ENCODE peak calls at places on chromosomes 7 and 10, in six cellular contexts. L is HepG2, E is A549, O is K562, Y is GM12878, I is upper lobe of left lung. C is an unnamed sample.

GRCh38 chr7:27095050-27095896 is 527 bp downstream of the HOXA1 start:
- ATAC-seq in L (no peak), E (no peak), O (no peak), Y (peak), I (no peak), C (no peak)

GRCh38 chr10:24238527-24239247 is 29.7 kb downstream of the KIAA1217 start:
- ATAC-seq in L (no peak), E (no peak), O (no peak), Y (no peak), I (peak), C (no peak)

GRCh38 chr7:105935250-105935649 is 27.8 kb upstream of the CDHR3 start:
- ATAC-seq in L (no peak), E (no peak), O (no peak), Y (no peak), I (peak), C (no peak)

GRCh38 chr10:93180402-93181040 is 106.8 kb downstream of the CYP26A1 start:
- ATAC-seq in L (no peak), E (no peak), O (peak), Y (no peak), I (no peak), C (no peak)

GRCh38 chr10:30373596-30374327 is 24.7 kb upstream of the MTPAP start:
- ATAC-seq in L (no peak), E (no peak), O (peak), Y (no peak), I (peak), C (no peak)

GRCh38 chr10:109426987-109427386 is 496.3 kb downstream of the XPNPEP1 start:
- ATAC-seq in L (no peak), E (no peak), O (no peak), Y (no peak), I (no peak), C (no peak)

GRCh38 chr10:125629758-125630376 is 53.1 kb downstream of the TEX36 start:
- ATAC-seq in L (peak), E (peak), O (peak), Y (peak), I (no peak), C (no peak)

GRCh38 chr7:13860734-13861133 is 128.7 kb downstream of the ETV1 start:
- ATAC-seq in L (no peak), E (no peak), O (no peak), Y (no peak), I (no peak), C (no peak)

GRCh38 chr10:46291817-46292572 is 5.2 kb downstream of the ANTXRL start:
- ATAC-seq in L (no peak), E (no peak), O (no peak), Y (no peak), I (no peak), C (peak)
- TF ChIP-seq EP300 in L (no peak), E (no peak), O (no peak), Y (no peak), I (no peak), C (no peak)

GRCh38 chr10:12198156-12198555 is 2.2 kb downstream of the CDC123 start:
- ATAC-seq in L (no peak), E (no peak), O (no peak), Y (no peak), I (no peak), C (no peak)

GRCh38 chr10:12195281-12195602 is 449 bp downstream of the NUDT5 start:
- ATAC-seq in L (peak), E (peak), O (peak), Y (peak), I (no peak), C (no peak)

GRCh38 chr10:12196531-12197211 is 683 bp downstream of the CDC123 start:
- ATAC-seq in L (peak), E (no peak), O (peak), Y (no peak), I (no peak), C (no peak)

GRCh38 chr10:12194752-12195271 is 879 bp downstream of the NUDT5 start:
- ATAC-seq in L (peak), E (peak), O (peak), Y (peak), I (peak), C (peak)

GRCh38 chr10:12195603-12196506 is at the start of the genes CDC123 and NUDT5:
- ATAC-seq in L (peak), E (peak), O (peak), Y (peak), I (peak), C (peak)
- TF ChIP-seq POLR2A in L (peak), E (peak), O (peak), Y (peak), I (peak), C (peak)

GRCh38 chr7:28155019-28155660 is 25.5 kb downstream of the JAZF1 start:
- ATAC-seq in L (no peak), E (no peak), O (no peak), Y (peak), I (no peak), C (peak)
- H3K27ac ChIP-seq in L (no peak), E (no peak), O (no peak), Y (no peak), I (no peak), C (peak)

GRCh38 chr7:102152672-102153585 is 133.7 kb upstream of the SH2B2 start:
- ATAC-seq in L (peak), E (peak), O (no peak), Y (no peak), I (no peak), C (peak)
- TF ChIP-seq EP300 in L (peak), E (peak), O (no peak), Y (no peak), I (no peak), C (no peak)

DNA sequence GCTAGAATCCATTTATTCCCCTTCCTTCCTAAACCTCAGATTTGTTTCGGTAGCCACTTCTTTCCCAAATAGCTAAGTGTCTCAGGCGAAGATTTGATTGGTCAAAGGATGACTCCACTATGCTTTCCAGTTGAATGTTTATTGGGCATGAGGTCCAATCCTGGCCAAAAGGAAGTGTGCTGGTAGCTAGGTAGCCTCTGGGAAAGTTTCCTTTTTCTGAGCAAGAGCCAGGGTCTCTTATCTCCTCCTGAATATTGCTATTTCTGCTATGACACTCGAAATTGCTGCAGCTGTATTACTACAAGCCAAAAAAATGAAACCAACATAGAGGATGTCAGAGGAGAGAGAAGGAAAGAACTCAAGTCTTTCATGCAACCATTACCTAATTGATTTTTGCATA is 53.4 kb upstream of the MKX start:
- ATAC-seq in L (no peak), E (no peak), O (no peak), Y (no peak), I (no peak), C (no peak)
- TF ChIP-seq POLR2A in L (no peak), E (no peak), O (no peak), Y (no peak), I (no peak), C (no peak)

GRCh38 chr10:103756277-103756869 is 99.0 kb downstream of the SH3PXD2A start:
- ATAC-seq in L (no peak), E (no peak), O (no peak), Y (no peak), I (no peak), C (no peak)

GRCh38 chr10:103761075-103761920 is 94.1 kb downstream of the SH3PXD2A start:
- ATAC-seq in L (no peak), E (no peak), O (no peak), Y (no peak), I (no peak), C (no peak)

GRCh38 chr10:103759100-103759781 is 96.1 kb downstream of the SH3PXD2A start:
- ATAC-seq in L (peak), E (peak), O (no peak), Y (peak), I (peak), C (peak)

GRCh38 chr10:103758294-103758681 is 97.1 kb downstream of the SH3PXD2A start:
- ATAC-seq in L (peak), E (peak), O (no peak), Y (no peak), I (no peak), C (no peak)

GRCh38 chr10:103757531-103758293 is 97.7 kb downstream of the SH3PXD2A start:
- ATAC-seq in L (no peak), E (peak), O (peak), Y (no peak), I (peak), C (peak)
- H3K27ac ChIP-seq in L (no peak), E (peak), O (no peak), Y (no peak), I (peak), C (peak)

DNA sequence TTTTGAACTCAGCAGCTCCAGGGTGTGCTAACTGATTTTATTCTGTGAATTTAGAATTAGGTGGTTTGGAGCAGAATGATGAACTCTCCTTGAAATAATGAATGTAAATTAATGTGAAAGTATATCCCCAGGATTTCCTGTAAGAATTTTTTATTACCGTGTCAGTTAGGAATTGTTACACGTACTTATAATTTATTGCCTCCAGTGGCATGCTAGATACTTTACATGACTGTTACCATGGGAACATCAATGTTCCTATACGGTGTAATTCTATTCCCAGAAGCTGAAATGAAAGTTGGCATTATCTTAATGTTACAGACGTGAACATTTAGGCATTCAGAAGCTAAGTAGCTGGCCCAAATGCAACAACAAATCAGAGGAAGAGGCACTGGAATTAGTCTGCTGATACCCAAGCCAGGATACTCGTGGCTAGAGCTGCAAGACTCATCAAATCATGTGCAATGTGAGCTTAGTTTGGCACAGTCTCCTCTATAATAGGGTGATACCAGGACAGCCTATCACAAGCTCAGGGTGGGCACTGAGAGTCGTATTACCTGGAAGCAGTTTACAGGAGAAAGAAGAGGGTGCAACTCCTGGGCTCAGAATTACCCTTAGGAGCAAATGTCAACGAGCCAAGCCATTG is 30.0 kb upstream of the PRKAR2B start:
- ATAC-seq in L (no peak), E (no peak), O (no peak), Y (no peak), I (no peak), C (no peak)
- TF ChIP-seq EP300 in L (no peak), E (no peak), O (no peak), Y (no peak), I (no peak), C (no peak)

C was measured in gastroesophageal sphincter.